ENCODE peak calls at places on chromosomes 12 and 14, in five cellular contexts. E is iPS-NIHi11; N is AG04449; Z is stimulated activated CD4-positive, alpha-beta T cell treated with anti-CD3 and anti-CD28 coated beads, Interleukin-2, amount 100 ng/mL, for 24 hours; U is heart left ventricle. L is an unnamed sample.

GRCh38 chr12:107634530-107634929 is 51.1 kb upstream of the PWP1 start:
- DNase-seq in E (peak; percentile 20), N (no peak), Z (no peak), U (no peak), L (no peak)

GRCh38 chr14:54805521-54806322 is 96.9 kb downstream of the GCH1 start:
- DNase-seq in E (peak; percentile 90), Z (peak; percentile 88), N (peak; percentile 5), U (peak; percentile 82), L (peak; percentile 63)

GRCh38 chr12:85856966-85857365 is 17.1 kb upstream of the NTS start:
- DNase-seq in Z (no peak), N (no peak), U (no peak), E (no peak), L (no peak)

GRCh38 chr12:131100031-131100674 is 146.4 kb downstream of the ADGRD1 start:
- DNase-seq in Z (no peak), E (no peak), U (peak; percentile 0), N (no peak), L (no peak)

GRCh38 chr14:75980856-75981255 is 939 bp downstream of the TGFB3 start:
- DNase-seq in U (peak; percentile 35), Z (no peak), E (no peak), N (no peak), L (no peak)

GRCh38 chr12:100348657-100349454 is 8.0 kb upstream of the SLC17A8 start:
- DNase-seq in N (no peak), U (no peak), E (peak; percentile 24), Z (no peak), L (no peak)

GRCh38 chr14:90871605-90872233 is 55.5 kb upstream of the TTC7B start:
- DNase-seq in E (no peak), N (no peak), Z (no peak), U (no peak), L (no peak)

GRCh38 chr14:63544641-63545234 is 1.6 kb upstream of the PPP2R5E start:
- DNase-seq in U (no peak), Z (no peak), E (no peak), N (no peak), L (no peak)

GRCh38 chr12:79547044-79547734 is 143.6 kb downstream of the PAWR start:
- DNase-seq in E (peak; percentile 77), N (peak; percentile 70), U (no peak), Z (no peak), L (no peak)

GRCh38 chr12:56358836-56359532 is 923 bp downstream of the STAT2 start:
- DNase-seq in E (no peak), N (peak; percentile 62), U (no peak), Z (no peak), L (no peak)

GRCh38 chr12:39972119-39972518 is 133.8 kb downstream of the SLC2A13 start:
- DNase-seq in Z (no peak), N (no peak), E (no peak), U (no peak), L (no peak)

GRCh38 chr12:20367731-20368652 is at the start of gene PDE3A:
- DNase-seq in U (peak; percentile 68), Z (no peak), E (peak; percentile 87), N (no peak), L (no peak)

GRCh38 chr14:74988131-74988530 is 14.6 kb upstream of the EIF2B2 start:
- DNase-seq in E (no peak), Z (no peak), U (no peak), N (no peak), L (no peak)

GRCh38 chr12:39902823-39903222 is 203.1 kb downstream of the SLC2A13 start:
- DNase-seq in U (no peak), Z (no peak), N (no peak), E (no peak), L (no peak)

GRCh38 chr14:84254205-84254788 is 1275.6 kb upstream of the FLRT2 start:
- DNase-seq in Z (no peak), N (no peak), E (peak; percentile 34), U (peak; percentile 42), L (no peak)

GRCh38 chr12:3896851-3897351 is 23.7 kb upstream of the PARP11 start:
- DNase-seq in N (no peak), Z (no peak), U (no peak), E (no peak), L (no peak)

GRCh38 chr12:101209319-101210302 is at the start of gene SLC5A8:
- DNase-seq in Z (no peak), N (no peak), U (no peak), E (peak; percentile 38), L (no peak)

GRCh38 chr12:32895688-32896437 is 714 bp downstream of the PKP2 start:
- DNase-seq in N (no peak), U (no peak), Z (peak; percentile 0), E (peak; percentile 47), L (no peak)

GRCh38 chr14:22839159-22839779 is 2.9 kb downstream of the MMP14 start:
- DNase-seq in E (no peak), N (no peak), U (no peak), Z (no peak), L (no peak)

GRCh38 chr12:1351926-1352325 is 242.5 kb downstream of the FBXL14 start:
- DNase-seq in U (no peak), E (no peak), N (no peak), Z (no peak), L (no peak)

GRCh38 chr12:14275886-14276285 is 89.6 kb upstream of the ATF7IP start:
- DNase-seq in E (no peak), N (no peak), U (no peak), Z (no peak), L (no peak)